ENCODE peak calls at places on chromosomes 5 and 9, in six cellular contexts. One of them, this sample, is unnamed.
A peak's percentile ranks its signal among the peaks of the same experiment; 100 is the strongest.

GRCh38 chr9:35618854-35619799 is 914 bp upstream of the CD72 start:
- DNase-seq in fibroblast of lung: no peak
- DNase-seq in neural progenitor cell: no peak
- DNase-seq in GM12878: peak; percentile 74
- DNase-seq in hepatocyte: no peak
- DNase-seq in IMR-90: peak; percentile 21
- DNase-seq in this sample: peak; percentile 61

GRCh38 chr5:130868186-130868821 is 296.8 kb downstream of the HINT1 start:
- DNase-seq in IMR-90: no peak
- DNase-seq in fibroblast of lung: peak; percentile 21
- DNase-seq in neural progenitor cell: peak; percentile 55
- DNase-seq in hepatocyte: no peak
- DNase-seq in GM12878: no peak
- DNase-seq in this sample: no peak

GRCh38 chr5:151523335-151523734 is 67.8 kb downstream of the FAT2 start:
- DNase-seq in neural progenitor cell: peak; percentile 62
- DNase-seq in hepatocyte: peak; percentile 47
- DNase-seq in GM12878: no peak
- DNase-seq in IMR-90: peak; percentile 55
- DNase-seq in fibroblast of lung: peak; percentile 12
- DNase-seq in this sample: peak; percentile 85

GRCh38 chr5:19519448-19519847 is 468.6 kb downstream of the CDH18 start:
- DNase-seq in fibroblast of lung: no peak
- DNase-seq in hepatocyte: no peak
- DNase-seq in GM12878: no peak
- DNase-seq in IMR-90: no peak
- DNase-seq in neural progenitor cell: no peak
- DNase-seq in this sample: no peak

GRCh38 chr5:81268797-81269196 is 32.6 kb upstream of the ZCCHC9 start:
- DNase-seq in neural progenitor cell: no peak
- DNase-seq in GM12878: no peak
- DNase-seq in hepatocyte: peak; percentile 43
- DNase-seq in fibroblast of lung: peak; percentile 88
- DNase-seq in IMR-90: peak; percentile 88
- DNase-seq in this sample: no peak

GRCh38 chr5:132422720-132423442 is 53.4 kb downstream of the SLC22A5 start:
- DNase-seq in hepatocyte: peak; percentile 86
- DNase-seq in GM12878: no peak
- DNase-seq in IMR-90: peak; percentile 56
- DNase-seq in fibroblast of lung: peak; percentile 57
- DNase-seq in neural progenitor cell: no peak
- DNase-seq in this sample: peak; percentile 49

GRCh38 chr9:115213777-115214428 is 95.9 kb upstream of the TNC start:
- DNase-seq in neural progenitor cell: no peak
- DNase-seq in fibroblast of lung: peak; percentile 97
- DNase-seq in IMR-90: peak; percentile 94
- DNase-seq in GM12878: no peak
- DNase-seq in hepatocyte: peak; percentile 69
- DNase-seq in this sample: no peak

GRCh38 chr9:98924971-98925820 is 18.5 kb upstream of the COL15A1 start:
- DNase-seq in GM12878: no peak
- DNase-seq in IMR-90: no peak
- DNase-seq in neural progenitor cell: no peak
- DNase-seq in fibroblast of lung: peak; percentile 36
- DNase-seq in hepatocyte: no peak
- DNase-seq in this sample: no peak

GRCh38 chr5:36202521-36202961 is 39.2 kb downstream of the NADK2 start:
- DNase-seq in GM12878: no peak
- DNase-seq in IMR-90: peak; percentile 54
- DNase-seq in neural progenitor cell: no peak
- DNase-seq in fibroblast of lung: peak; percentile 85
- DNase-seq in hepatocyte: no peak
- DNase-seq in this sample: no peak

GRCh38 chr9:114481789-114482188 is 23.5 kb downstream of the WHRN start:
- DNase-seq in GM12878: no peak
- DNase-seq in neural progenitor cell: no peak
- DNase-seq in fibroblast of lung: no peak
- DNase-seq in IMR-90: no peak
- DNase-seq in hepatocyte: no peak
- DNase-seq in this sample: no peak

GRCh38 chr9:135321580-135321979 is 158.0 kb upstream of the PPP1R26 start:
- DNase-seq in GM12878: no peak
- DNase-seq in IMR-90: no peak
- DNase-seq in neural progenitor cell: no peak
- DNase-seq in fibroblast of lung: no peak
- DNase-seq in hepatocyte: no peak
- DNase-seq in this sample: no peak

GRCh38 chr5:82425591-82425990 is 147.4 kb upstream of the RPS23 start:
- DNase-seq in neural progenitor cell: no peak
- DNase-seq in IMR-90: no peak
- DNase-seq in GM12878: no peak
- DNase-seq in hepatocyte: no peak
- DNase-seq in fibroblast of lung: peak; percentile 60
- DNase-seq in this sample: no peak

GRCh38 chr9:134698587-134699342 is 57.2 kb downstream of the COL5A1 start:
- DNase-seq in GM12878: no peak
- DNase-seq in fibroblast of lung: no peak
- DNase-seq in IMR-90: peak; percentile 36
- DNase-seq in neural progenitor cell: peak; percentile 95
- DNase-seq in hepatocyte: peak; percentile 76
- DNase-seq in this sample: peak; percentile 81

GRCh38 chr5:14351845-14352712 is 208.9 kb downstream of the TRIO start:
- DNase-seq in IMR-90: peak; percentile 70
- DNase-seq in fibroblast of lung: peak; percentile 54
- DNase-seq in neural progenitor cell: peak; percentile 78
- DNase-seq in hepatocyte: peak; percentile 85
- DNase-seq in GM12878: no peak
- DNase-seq in this sample: peak; percentile 86

GRCh38 chr5:59596586-59597348 is 296.8 kb downstream of the PDE4D start:
- DNase-seq in IMR-90: peak; percentile 44
- DNase-seq in hepatocyte: no peak
- DNase-seq in neural progenitor cell: no peak
- DNase-seq in GM12878: no peak
- DNase-seq in fibroblast of lung: peak; percentile 65
- DNase-seq in this sample: no peak

GRCh38 chr5:63555874-63556273 is 406.4 kb downstream of the HTR1A start:
- DNase-seq in IMR-90: no peak
- DNase-seq in hepatocyte: no peak
- DNase-seq in GM12878: no peak
- DNase-seq in neural progenitor cell: no peak
- DNase-seq in fibroblast of lung: no peak
- DNase-seq in this sample: no peak

GRCh38 chr5:43425965-43426364 is 13.8 kb upstream of the CCL28 start:
- DNase-seq in neural progenitor cell: no peak
- DNase-seq in GM12878: no peak
- DNase-seq in hepatocyte: peak; percentile 25
- DNase-seq in IMR-90: peak; percentile 80
- DNase-seq in fibroblast of lung: peak; percentile 98
- DNase-seq in this sample: peak; percentile 23

GRCh38 chr9:68804911-68805889 is 100.2 kb downstream of the PIP5K1B start:
- DNase-seq in fibroblast of lung: no peak
- DNase-seq in GM12878: no peak
- DNase-seq in neural progenitor cell: no peak
- DNase-seq in IMR-90: no peak
- DNase-seq in hepatocyte: no peak
- DNase-seq in this sample: no peak

GRCh38 chr5:178625679-178626483 is 969 bp downstream of the CLK4 start:
- DNase-seq in GM12878: no peak
- DNase-seq in IMR-90: no peak
- DNase-seq in hepatocyte: no peak
- DNase-seq in neural progenitor cell: no peak
- DNase-seq in fibroblast of lung: peak; percentile 57
- DNase-seq in this sample: peak; percentile 64

GRCh38 chr5:136042665-136043121 is 13.9 kb downstream of the TGFBI start:
- DNase-seq in IMR-90: no peak
- DNase-seq in fibroblast of lung: peak; percentile 82
- DNase-seq in hepatocyte: peak; percentile 59
- DNase-seq in GM12878: no peak
- DNase-seq in neural progenitor cell: peak; percentile 70
- DNase-seq in this sample: no peak

GRCh38 chr5:148561712-148562365 is 92.5 kb downstream of the HTR4 start:
- DNase-seq in neural progenitor cell: no peak
- DNase-seq in GM12878: no peak
- DNase-seq in IMR-90: no peak
- DNase-seq in fibroblast of lung: no peak
- DNase-seq in hepatocyte: peak; percentile 20
- DNase-seq in this sample: no peak

DNA sequence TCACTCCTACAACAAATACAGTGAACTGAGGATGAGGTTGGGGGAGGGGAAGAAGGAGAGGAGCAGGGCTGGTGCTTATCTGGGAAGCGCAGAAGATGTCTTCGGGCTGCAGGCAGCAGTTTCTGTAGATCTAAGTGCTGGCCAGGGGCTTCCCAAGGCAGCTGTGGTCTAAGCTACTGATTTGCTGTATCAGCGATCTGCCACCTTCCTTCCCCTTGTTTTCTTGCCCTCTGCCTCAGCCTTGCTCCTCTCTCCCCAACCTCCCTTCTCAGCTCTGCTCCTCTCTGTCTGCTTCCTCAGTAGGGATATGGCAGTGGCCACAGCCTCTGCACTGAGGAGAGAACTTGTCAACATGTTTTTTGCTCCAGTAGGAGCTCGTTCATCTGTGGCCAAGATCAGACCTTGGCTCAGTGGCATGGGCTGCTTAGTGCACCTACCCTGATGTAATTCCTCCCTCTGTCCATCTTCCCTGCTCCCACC is 42.8 kb upstream of the IL6ST start:
- DNase-seq in hepatocyte: no peak
- DNase-seq in neural progenitor cell: no peak
- DNase-seq in fibroblast of lung: no peak
- DNase-seq in IMR-90: no peak
- DNase-seq in GM12878: no peak
- DNase-seq in this sample: no peak
- H2AFZ ChIP-seq in hepatocyte: no peak overlapping the region
- H2AFZ ChIP-seq in neural progenitor cell: peak overlapping the region; percentile 61
- H2AFZ ChIP-seq in fibroblast of lung: peak overlapping the region; percentile 69
- H2AFZ ChIP-seq in IMR-90: peak overlapping the region; percentile 38
- H2AFZ ChIP-seq in GM12878: peak overlapping the region; percentile 52
- H2AFZ ChIP-seq in this sample: no peak overlapping the region

GRCh38 chr5:39560730-39561129 is 135.9 kb upstream of the DAB2 start:
- DNase-seq in fibroblast of lung: no peak
- DNase-seq in GM12878: no peak
- DNase-seq in IMR-90: no peak
- DNase-seq in hepatocyte: no peak
- DNase-seq in neural progenitor cell: no peak
- DNase-seq in this sample: no peak
- H3K27me3 ChIP-seq in fibroblast of lung: peaks cover 3% of the 10 kb centered on the region
- H3K27me3 ChIP-seq in GM12878: no peaks in the 10 kb centered on the region
- H3K27me3 ChIP-seq in IMR-90: peaks cover 13% of the 10 kb centered on the region
- H3K27me3 ChIP-seq in hepatocyte: no peaks in the 10 kb centered on the region
- H3K27me3 ChIP-seq in neural progenitor cell: no peaks in the 10 kb centered on the region
- H3K27me3 ChIP-seq in this sample: no peaks in the 10 kb centered on the region

GRCh38 chr5:157511656-157512644 is 51.9 kb downstream of the NIPAL4 start:
- DNase-seq in neural progenitor cell: peak; percentile 13
- DNase-seq in fibroblast of lung: peak; percentile 98
- DNase-seq in GM12878: no peak
- DNase-seq in IMR-90: peak; percentile 98
- DNase-seq in hepatocyte: peak; percentile 68
- DNase-seq in this sample: no peak
- H3K27ac ChIP-seq in neural progenitor cell: no peak overlapping the region
- H3K27ac ChIP-seq in fibroblast of lung: peak overlapping the region; percentile 71
- H3K27ac ChIP-seq in GM12878: no peak overlapping the region
- H3K27ac ChIP-seq in IMR-90: peak overlapping the region; percentile 57
- H3K27ac ChIP-seq in hepatocyte: peak overlapping the region; percentile 13
- H3K27ac ChIP-seq in this sample: no peak overlapping the region

GRCh38 chr5:88141695-88141979 is 127.0 kb downstream of the TMEM161B start:
- DNase-seq in fibroblast of lung: no peak
- DNase-seq in IMR-90: no peak
- DNase-seq in GM12878: no peak
- DNase-seq in hepatocyte: no peak
- DNase-seq in neural progenitor cell: no peak
- DNase-seq in this sample: no peak
- H2AFZ ChIP-seq in fibroblast of lung: no peak overlapping the region
- H2AFZ ChIP-seq in IMR-90: no peak overlapping the region
- H2AFZ ChIP-seq in GM12878: no peak overlapping the region
- H2AFZ ChIP-seq in hepatocyte: no peak overlapping the region
- H2AFZ ChIP-seq in neural progenitor cell: no peak overlapping the region
- H2AFZ ChIP-seq in this sample: peak overlapping the region; percentile 54

GRCh38 chr9:37645903-37646506 is 4.7 kb upstream of the FRMPD1 start:
- DNase-seq in fibroblast of lung: no peak
- DNase-seq in IMR-90: no peak
- DNase-seq in hepatocyte: no peak
- DNase-seq in neural progenitor cell: no peak
- DNase-seq in GM12878: no peak
- DNase-seq in this sample: no peak
- H3K27me3 ChIP-seq in fibroblast of lung: peaks cover 34% of the 10 kb centered on the region
- H3K27me3 ChIP-seq in IMR-90: peaks cover 57% of the 10 kb centered on the region
- H3K27me3 ChIP-seq in hepatocyte: peaks cover 80% of the 10 kb centered on the region
- H3K27me3 ChIP-seq in neural progenitor cell: peaks cover 77% of the 10 kb centered on the region
- H3K27me3 ChIP-seq in GM12878: peaks cover 11% of the 10 kb centered on the region
- H3K27me3 ChIP-seq in this sample: no peaks in the 10 kb centered on the region

GRCh38 chr5:112475747-112476435 is 56.8 kb upstream of the EPB41L4A start:
- DNase-seq in fibroblast of lung: peak; percentile 20
- DNase-seq in IMR-90: no peak
- DNase-seq in GM12878: no peak
- DNase-seq in hepatocyte: no peak
- DNase-seq in neural progenitor cell: no peak
- DNase-seq in this sample: peak; percentile 19
- H3K27ac ChIP-seq in fibroblast of lung: no peak overlapping the region
- H3K27ac ChIP-seq in IMR-90: no peak overlapping the region
- H3K27ac ChIP-seq in GM12878: no peak overlapping the region
- H3K27ac ChIP-seq in hepatocyte: no peak overlapping the region
- H3K27ac ChIP-seq in neural progenitor cell: no peak overlapping the region
- H3K27ac ChIP-seq in this sample: no peak overlapping the region

GRCh38 chr5:58452566-58453258 is 7.2 kb downstream of the PLK2 start:
- DNase-seq in fibroblast of lung: no peak
- DNase-seq in IMR-90: peak; percentile 42
- DNase-seq in neural progenitor cell: no peak
- DNase-seq in hepatocyte: no peak
- DNase-seq in GM12878: no peak
- DNase-seq in this sample: no peak
- H2AFZ ChIP-seq in fibroblast of lung: no peak overlapping the region
- H2AFZ ChIP-seq in IMR-90: no peak overlapping the region
- H2AFZ ChIP-seq in neural progenitor cell: no peak overlapping the region
- H2AFZ ChIP-seq in hepatocyte: no peak overlapping the region
- H2AFZ ChIP-seq in GM12878: no peak overlapping the region
- H2AFZ ChIP-seq in this sample: no peak overlapping the region

DNA sequence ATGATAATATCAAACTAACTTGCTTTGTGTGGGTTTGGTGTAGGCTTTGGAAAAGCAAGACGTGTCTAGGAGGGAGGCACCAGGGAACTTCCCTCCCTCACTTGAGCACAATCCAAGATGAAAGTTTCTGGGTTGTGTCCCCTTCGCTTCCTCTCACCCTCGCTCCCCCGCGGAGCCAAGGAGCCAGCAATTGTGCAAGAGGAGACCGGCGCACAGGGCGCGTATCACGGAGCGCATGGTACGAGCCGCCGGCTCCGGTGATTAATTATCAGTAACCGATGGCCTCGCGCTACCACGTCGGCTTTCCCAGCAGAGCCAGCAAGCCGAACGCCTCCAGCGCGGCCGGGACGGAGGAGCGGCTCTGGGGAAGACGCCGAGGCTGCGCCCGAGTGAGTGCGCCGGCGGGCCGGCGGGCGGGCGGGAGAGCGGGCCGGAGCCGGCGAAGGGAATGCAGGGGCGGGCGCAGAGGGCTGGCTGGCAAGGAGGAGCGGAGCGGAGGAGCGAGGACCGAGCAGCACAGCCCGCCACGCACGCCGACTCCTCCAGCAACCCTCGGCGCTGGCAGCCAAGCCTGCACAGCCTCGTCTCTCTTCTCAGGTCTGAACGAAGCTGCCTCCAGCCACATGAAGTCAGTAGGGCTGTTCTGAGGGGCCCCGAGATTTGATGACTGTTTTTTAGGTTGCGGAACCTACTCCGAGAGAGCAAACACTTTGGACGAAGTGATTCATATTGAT is 143.6 kb downstream of the BNC2 start:
- DNase-seq in GM12878: no peak
- DNase-seq in neural progenitor cell: peak; percentile 91
- DNase-seq in IMR-90: peak; percentile 83
- DNase-seq in fibroblast of lung: peak; percentile 88
- DNase-seq in hepatocyte: peak; percentile 74
- DNase-seq in this sample: no peak
- H3K27me3 ChIP-seq in GM12878: peaks cover 6% of the 10 kb centered on the region
- H3K27me3 ChIP-seq in neural progenitor cell: peaks cover 45% of the 10 kb centered on the region
- H3K27me3 ChIP-seq in IMR-90: no peaks in the 10 kb centered on the region
- H3K27me3 ChIP-seq in fibroblast of lung: no peaks in the 10 kb centered on the region
- H3K27me3 ChIP-seq in hepatocyte: peaks cover 36% of the 10 kb centered on the region
- H3K27me3 ChIP-seq in this sample: no peaks in the 10 kb centered on the region